ENCODE peak calls at places on chromosomes 4 and X, in ten cellular contexts. S, X, P, R, Z, O, H, Q, E and N are unnamed samples.

GRCh38 chr4:81052119-81053068 is 21.9 kb downstream of the BMP3 start:
- DNase-seq in S (peak; percentile 88), X (no peak), P (no peak), R (peak; percentile 71), Z (peak; percentile 52), O (peak; percentile 69), H (peak; percentile 71), Q (peak; percentile 72), E (peak; percentile 51), N (peak; percentile 74)

GRCh38 chrX:11462136-11462535 is 168.9 kb downstream of the AMELX start:
- DNase-seq in S (no peak), X (no peak), P (no peak), R (peak; percentile 74), Z (no peak), O (no peak), H (no peak), Q (no peak), E (peak; percentile 2), N (no peak)

GRCh38 chr4:122045533-122045932 is 93.7 kb upstream of the TRPC3 start:
- DNase-seq in S (no peak), X (no peak), P (no peak), R (peak; percentile 94), Z (no peak), O (peak; percentile 94), H (no peak), Q (peak; percentile 93), E (peak; percentile 4), N (peak; percentile 93)

GRCh38 chrX:1860936-1861670 is 246.2 kb downstream of the ASMT start:
- DNase-seq in S (no peak), X (no peak), P (no peak), R (no peak), Z (no peak), O (no peak), H (no peak), Q (no peak), E (no peak), N (no peak)

GRCh38 chr4:57113870-57114269 is 3.7 kb upstream of the IGFBP7 start:
- DNase-seq in S (no peak), X (no peak), P (no peak), R (no peak), Z (no peak), O (no peak), H (no peak), Q (no peak), E (no peak), N (no peak)

GRCh38 chrX:115029869-115030564 is 12.6 kb upstream of the IL13RA2 start:
- DNase-seq in S (no peak), X (no peak), P (no peak), R (peak; percentile 3), Z (no peak), O (peak; percentile 29), H (no peak), Q (peak; percentile 39), E (no peak), N (peak; percentile 61)

GRCh38 chrX:49934729-49935128 is 12.3 kb downstream of the CLCN5 start:
- DNase-seq in S (no peak), X (no peak), P (no peak), R (no peak), Z (no peak), O (no peak), H (no peak), Q (no peak), E (no peak), N (no peak)

GRCh38 chr4:95204873-95205272 is 343.9 kb downstream of the UNC5C start:
- DNase-seq in S (no peak), X (no peak), P (no peak), R (no peak), Z (no peak), O (peak; percentile 10), H (no peak), Q (no peak), E (peak; percentile 9), N (no peak)

GRCh38 chr4:97215426-97215825 is 927.9 kb downstream of the STPG2 start:
- DNase-seq in S (no peak), X (no peak), P (no peak), R (no peak), Z (no peak), O (no peak), H (no peak), Q (no peak), E (no peak), N (no peak)

GRCh38 chr4:139761461-139761860 is 95.8 kb downstream of the MGST2 start:
- DNase-seq in S (no peak), X (no peak), P (no peak), R (peak; percentile 22), Z (no peak), O (peak; percentile 32), H (no peak), Q (no peak), E (peak; percentile 82), N (peak; percentile 46)

DNA sequence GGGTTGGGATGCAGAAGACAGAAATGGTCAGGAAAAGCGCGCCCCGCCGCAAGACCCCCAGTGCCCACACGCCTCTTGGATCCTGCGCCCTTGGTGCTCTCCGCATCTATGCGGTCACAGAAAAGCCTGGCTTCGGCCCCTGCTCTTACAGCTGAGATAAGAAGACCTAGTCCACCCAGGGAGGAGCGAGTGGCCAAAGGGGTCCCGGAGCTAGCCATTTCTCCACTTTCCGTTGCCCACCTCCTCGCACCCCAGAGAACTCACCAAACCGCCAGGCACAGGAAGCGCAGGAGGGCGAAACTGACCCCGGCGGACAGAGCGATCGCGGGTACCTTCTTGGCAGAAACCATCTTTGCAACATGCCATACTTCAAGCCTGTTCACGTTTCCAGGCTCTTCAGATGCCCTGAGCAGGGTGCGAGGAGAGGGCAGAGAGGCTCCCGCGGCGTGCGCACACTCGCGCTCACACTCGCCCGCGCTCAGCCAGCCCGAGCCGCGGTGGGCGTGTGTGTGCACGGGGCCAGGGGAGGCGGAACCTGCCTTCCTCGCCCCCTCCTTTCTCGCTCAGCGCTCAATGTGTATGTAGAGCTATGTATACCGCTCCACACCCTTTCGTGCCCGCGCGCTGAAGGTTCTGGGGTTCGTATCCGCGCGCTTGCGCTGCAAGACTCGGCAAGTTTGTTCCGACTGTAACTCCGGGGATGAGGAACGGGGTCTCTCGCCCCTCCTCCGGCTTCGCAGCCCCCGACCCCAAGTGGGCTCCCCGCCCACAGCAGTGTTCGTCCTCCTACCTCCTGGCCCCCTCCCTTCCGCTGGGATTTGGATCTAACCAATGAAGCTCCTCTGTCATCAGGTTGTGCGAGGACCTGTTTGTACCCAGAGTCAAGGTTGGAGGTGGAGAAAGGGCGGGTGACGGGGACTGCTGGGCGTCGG is at the start of gene GABRA4:
- DNase-seq in S (peak; percentile 59), X (no peak), P (no peak), R (no peak), Z (no peak), O (peak; percentile 8), H (no peak), Q (peak; percentile 20), E (no peak), N (peak; percentile 5)
- H3K4me3 ChIP-seq in S (peak within 1 kb of the TSS; percentile 36), X (peak within 1 kb of the TSS; percentile 55), P (peak within 1 kb of the TSS; percentile 66), R (no peak within 1 kb of the TSS), Z (peak within 1 kb of the TSS; percentile 17), O (peak within 1 kb of the TSS; percentile 13), H (no peak within 1 kb of the TSS), Q (peak within 1 kb of the TSS; percentile 43), E (no peak within 1 kb of the TSS), N (peak within 1 kb of the TSS; percentile 46)

DNA sequence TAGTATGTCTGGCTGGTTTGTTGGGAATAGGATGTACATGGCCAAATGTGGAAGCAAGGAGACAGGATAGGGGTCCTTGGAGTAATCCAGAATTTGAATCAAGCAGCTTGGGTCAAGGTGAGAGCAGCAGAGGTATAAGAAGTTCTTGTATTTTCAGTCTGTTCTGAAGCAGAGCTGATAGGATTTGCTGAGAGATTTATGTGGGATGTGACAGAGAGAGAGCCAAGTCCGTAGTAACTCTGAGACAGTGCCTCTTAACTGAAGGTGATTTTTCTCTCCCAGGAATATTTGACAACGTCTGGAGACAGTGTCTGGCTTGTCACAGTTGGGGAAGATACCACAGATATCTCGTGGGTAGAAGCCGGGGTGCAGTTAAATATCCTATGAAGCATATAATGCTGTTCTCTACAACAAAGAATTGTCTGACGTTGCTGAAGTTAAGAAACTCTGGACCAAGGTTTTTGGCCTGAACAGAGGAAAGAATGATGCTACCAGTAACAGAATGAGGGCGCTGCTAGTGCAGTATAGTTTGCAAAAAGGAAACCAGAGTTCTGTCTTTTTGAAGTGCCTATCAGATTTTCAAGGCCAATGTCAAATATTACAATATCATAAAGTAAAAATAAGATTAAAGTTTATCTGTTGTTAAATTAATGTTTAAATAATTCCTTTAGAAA is 184.0 kb downstream of the ARHGAP24 start:
- DNase-seq in S (no peak), X (no peak), P (no peak), R (peak; percentile 31), Z (no peak), O (peak; percentile 18), H (no peak), Q (no peak), E (no peak), N (no peak)
- TF ChIP-seq CTCF in S (peak; percentile 30), X (no peak), P (no peak), R (peak; percentile 32), Z (no peak), O (peak; percentile 23), H (no peak), Q (no peak), E (no peak), N (no peak)

DNA sequence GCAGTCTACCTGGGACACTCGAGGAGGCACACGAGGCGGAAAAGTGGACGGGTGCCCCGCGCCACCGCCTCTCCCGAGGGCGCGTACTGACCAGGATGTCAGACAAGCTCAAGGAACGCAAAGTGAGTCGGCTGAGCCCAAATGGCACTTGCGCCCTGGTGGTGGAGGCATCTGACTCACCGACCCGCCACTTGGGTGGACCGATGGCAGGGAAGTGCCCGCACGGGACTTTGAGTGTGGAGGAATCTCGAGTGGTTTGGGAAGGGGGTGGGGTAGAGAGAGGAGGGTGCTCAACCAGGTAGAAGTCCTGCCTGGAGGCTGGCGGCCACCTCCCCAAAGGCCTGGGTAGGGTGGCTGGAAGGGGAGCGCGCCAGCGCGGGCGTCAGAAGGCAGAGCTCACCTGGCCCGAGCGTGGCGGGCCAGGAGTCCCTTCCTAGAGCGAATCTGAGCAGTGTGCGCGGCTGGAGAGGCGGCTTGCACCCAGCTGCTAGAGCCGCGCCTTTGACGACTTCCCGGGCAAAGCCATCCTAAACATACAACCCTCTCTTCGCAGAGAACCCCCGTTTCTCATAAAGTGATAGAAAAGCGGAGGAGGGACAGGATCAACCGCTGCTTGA is 652 bp downstream of the HELT start:
- DNase-seq in S (no peak), X (no peak), P (no peak), R (no peak), Z (no peak), O (peak; percentile 36), H (no peak), Q (no peak), E (no peak), N (no peak)
- H3K4me3 ChIP-seq in S (no peak overlapping the region), X (no peak overlapping the region), P (peak overlapping the region; percentile 49), R (no peak overlapping the region), Z (no peak overlapping the region), O (no peak overlapping the region), H (no peak overlapping the region), Q (no peak overlapping the region), E (no peak overlapping the region), N (no peak overlapping the region)

DNA sequence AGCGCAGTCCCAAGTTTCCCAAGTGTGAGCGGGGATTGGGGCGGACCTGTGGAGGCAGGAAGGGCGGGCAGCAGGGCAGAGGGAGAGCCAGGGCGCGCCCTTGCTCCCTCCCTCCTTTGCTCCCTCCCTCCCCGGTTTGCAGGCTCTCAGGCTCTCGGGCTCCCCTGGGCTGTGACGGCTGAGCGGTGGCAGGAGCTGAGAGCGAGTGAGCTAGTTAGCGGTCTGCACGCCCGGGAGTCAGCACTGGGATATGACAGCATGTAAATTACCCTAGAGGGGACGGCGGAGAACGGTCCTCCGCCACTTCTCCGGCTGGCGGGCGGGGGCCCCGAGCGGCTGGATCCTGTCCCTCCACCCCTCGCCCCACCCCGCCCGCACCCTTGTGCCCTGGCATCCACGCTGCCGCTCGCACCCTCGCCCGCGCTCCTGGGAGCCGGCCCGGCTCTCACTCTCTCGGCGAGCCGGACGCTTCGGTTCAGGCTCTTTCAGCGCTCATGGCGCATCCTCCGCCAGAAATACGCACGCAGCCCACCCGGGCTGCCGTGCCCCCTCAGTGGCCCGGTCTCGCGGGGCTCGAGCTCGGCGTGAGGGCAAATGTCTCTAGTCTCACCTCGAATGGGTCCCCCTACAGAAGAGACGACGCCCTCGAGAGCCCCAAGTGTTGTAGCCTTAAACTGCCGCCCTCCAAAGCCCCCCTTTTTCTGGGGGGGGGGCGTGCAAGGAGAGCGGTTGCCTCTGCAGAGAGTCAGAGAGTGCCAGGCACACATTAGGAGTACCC is at the start of gene TSC22D3:
- DNase-seq in S (peak; percentile 34), X (peak; percentile 67), P (peak; percentile 79), R (peak; percentile 74), Z (peak; percentile 83), O (peak; percentile 73), H (peak; percentile 79), Q (peak; percentile 67), E (peak; percentile 4), N (peak; percentile 66)
- TF ChIP-seq CTCF in S (no peak), X (no peak), P (peak; percentile 28), R (no peak), Z (no peak), O (peak; percentile 9), H (peak; percentile 8), Q (no peak), E (no peak), N (no peak)